ENCODE peak calls at places on chromosomes 4 and X, in five cellular contexts. C, N, T, J and A are unnamed samples.

GRCh38 chrX:131746491-131746968 is 202.7 kb downstream of the OR13H1 start:
- DNase-seq in N (peak; percentile 47), J (no peak), C (peak; percentile 57), T (no peak), A (peak; percentile 83)

GRCh38 chrX:54776987-54777672 is 20.9 kb downstream of the ITIH6 start:
- DNase-seq in T (no peak), C (no peak), J (no peak), N (no peak), A (no peak)

GRCh38 chr4:31461425-31461824 is 741.3 kb downstream of the PCDH7 start:
- DNase-seq in N (no peak), J (peak; percentile 29), C (peak; percentile 14), T (no peak), A (no peak)

GRCh38 chr4:153385784-153386183 is 41.3 kb downstream of the MND1 start:
- DNase-seq in T (no peak), J (no peak), N (no peak), C (no peak), A (no peak)

GRCh38 chrX:15854080-15854655 is 445 bp downstream of the AP1S2 start:
- DNase-seq in N (peak; percentile 22), C (no peak), J (no peak), T (peak; percentile 65), A (peak; percentile 72)

GRCh38 chr4:80219301-80220025 is 22.2 kb downstream of the PRDM8 start:
- DNase-seq in J (peak; percentile 45), C (peak; percentile 32), N (no peak), T (no peak), A (no peak)

GRCh38 chr4:120395746-120396145 is 329.1 kb upstream of the MAD2L1 start:
- DNase-seq in T (no peak), N (no peak), C (no peak), J (no peak), A (no peak)

GRCh38 chrX:66676413-66676812 is 37.5 kb upstream of the EDA2R start:
- DNase-seq in N (no peak), J (peak; percentile 85), T (no peak), C (peak; percentile 58), A (no peak)

GRCh38 chrX:113514906-113515305 is 674.3 kb upstream of the AMOT start:
- DNase-seq in N (no peak), J (no peak), T (no peak), C (no peak), A (no peak)

DNA sequence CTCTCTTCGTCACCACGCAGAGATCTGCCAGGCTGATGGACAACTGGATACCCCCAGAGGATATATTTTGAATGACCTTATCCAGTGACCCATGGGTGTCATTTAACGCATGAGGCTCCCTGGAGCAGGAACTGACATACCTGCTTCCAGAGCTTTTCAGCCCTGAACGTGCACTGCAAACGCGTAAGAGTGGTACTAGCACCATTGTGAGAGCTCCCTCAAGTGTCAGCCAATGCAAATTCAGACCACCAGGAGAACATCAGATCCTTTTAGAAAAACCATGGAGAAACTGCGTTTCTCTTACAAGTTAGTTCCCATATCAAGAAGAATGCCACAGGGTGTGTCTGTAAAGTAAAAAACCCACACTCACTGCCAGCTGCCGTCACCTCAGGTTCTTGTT is 7.3 kb downstream of the TREX2 start:
- DNase-seq in T (no peak), J (peak; percentile 39), N (no peak), C (peak; percentile 15), A (no peak)
- TF ChIP-seq CTCF in T (no peak), J (peak; percentile 36), N (peak; percentile 27), C (peak; percentile 20), A (peak; percentile 8)

GRCh38 chr4:112520598-112521122 is 4.7 kb upstream of the NEUROG2 start:
- DNase-seq in T (no peak), J (no peak), N (no peak), C (no peak), A (no peak)
- H3K4me3 ChIP-seq in T (no peak overlapping the region), J (no peak overlapping the region), N (no peak overlapping the region), C (no peak overlapping the region), A (peak overlapping the region; percentile 56)

DNA sequence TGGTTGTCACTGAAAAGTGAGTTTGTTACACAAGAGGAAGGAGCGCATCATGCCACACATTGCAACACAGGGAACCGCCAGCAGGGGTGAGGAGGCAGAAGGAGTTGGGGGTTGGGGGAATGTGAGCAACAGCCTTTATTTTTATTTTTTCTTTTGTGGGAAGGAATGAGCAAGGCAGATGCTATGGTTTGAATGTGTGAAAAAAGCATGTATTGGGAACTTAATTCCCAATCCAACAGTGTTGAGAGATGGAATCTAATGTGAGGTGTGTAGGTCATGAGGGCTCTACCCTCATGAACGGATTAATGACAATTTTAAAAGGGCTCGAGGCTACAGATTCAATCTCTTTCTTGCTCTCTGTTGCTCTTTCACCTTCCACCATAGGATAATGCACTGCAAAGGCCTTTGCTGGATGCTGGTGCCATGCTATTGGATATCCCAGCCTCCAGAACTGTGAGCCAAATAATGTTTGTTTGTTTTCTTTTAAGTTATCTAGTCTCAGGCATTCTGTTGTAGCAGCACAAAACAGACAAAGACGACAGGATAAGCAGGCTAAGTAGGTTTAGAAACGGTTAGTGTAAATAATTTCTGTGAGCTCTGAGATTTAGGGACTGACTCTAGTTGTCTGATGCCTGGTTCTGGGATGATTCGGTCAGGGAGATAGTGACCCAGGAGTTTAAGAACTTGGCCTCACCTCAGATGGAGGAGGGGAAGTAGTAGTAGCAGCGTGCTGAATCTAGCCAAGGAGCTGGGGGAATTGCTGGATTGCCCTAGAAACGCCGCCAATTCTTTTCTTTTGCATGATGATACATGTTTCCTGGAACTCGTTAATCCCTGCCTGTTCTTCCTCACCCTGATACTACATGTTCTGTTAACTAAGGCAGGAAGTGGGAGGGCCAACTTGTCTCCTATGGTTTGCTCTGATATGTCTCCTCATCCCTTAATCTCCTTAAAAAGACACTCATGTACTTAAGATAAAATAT is 156.6 kb upstream of the CTSO start:
- DNase-seq in N (peak; percentile 2), T (no peak), C (peak; percentile 18), J (peak; percentile 84), A (no peak)
- TF ChIP-seq CTCF in N (no peak), T (no peak), C (peak; percentile 18), J (peak; percentile 58), A (peak; percentile 28)

DNA sequence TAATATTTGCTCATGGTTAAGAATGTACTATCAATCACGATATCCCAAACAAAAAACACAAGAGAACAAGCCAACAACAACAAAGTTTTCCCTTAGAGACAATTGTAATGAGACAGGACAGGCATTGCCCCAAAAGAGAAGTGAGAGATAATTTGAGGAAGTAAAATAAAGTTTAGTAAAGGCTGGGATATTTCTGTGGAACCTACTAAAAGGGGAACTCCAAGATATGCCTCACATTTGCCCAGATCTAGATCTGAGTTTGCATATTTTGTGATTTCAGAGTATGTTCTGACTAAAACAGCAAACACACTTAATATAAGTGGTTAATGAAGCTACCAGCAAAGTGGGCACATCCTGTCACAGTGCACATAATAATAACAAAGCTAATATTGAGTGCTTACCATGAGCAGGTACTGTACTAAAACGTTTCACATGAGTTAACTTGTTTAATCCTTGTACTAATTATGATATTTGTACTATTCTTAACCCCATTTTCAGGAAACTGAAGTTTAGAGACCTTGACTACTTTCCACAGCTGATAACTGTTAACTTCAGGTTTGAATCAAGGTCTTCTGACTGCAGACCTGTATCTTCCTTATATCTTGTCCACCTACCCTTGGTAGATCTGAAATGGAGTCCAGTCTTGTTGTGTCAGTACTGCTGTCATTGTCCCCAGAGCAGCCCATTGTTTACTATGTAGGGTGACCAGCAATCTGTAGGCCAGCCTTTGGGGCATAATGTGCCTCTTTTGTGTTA is 26.0 kb upstream of the BMP2K start:
- DNase-seq in T (no peak), C (no peak), J (peak; percentile 43), N (no peak), A (peak; percentile 86)
- H3K4me3 ChIP-seq in T (no peak overlapping the region), C (no peak overlapping the region), J (no peak overlapping the region), N (no peak overlapping the region), A (peak overlapping the region; percentile 27)